ENCODE peak calls at places on chromosome 21, in four cellular contexts. L is pancreas, U is left ventricle myocardium inferior, J is Panc1. I is an unnamed sample.

GRCh38 chr21:44593598-44594405 is 1.5 kb upstream of the KRTAP10-6 start:
- DNase-seq in L (no peak), U (no peak), J (no peak), I (no peak)

GRCh38 chr21:39604951-39605350 is 7.8 kb upstream of the B3GALT5 start:
- DNase-seq in L (no peak), U (no peak), J (no peak), I (no peak)

GRCh38 chr21:20999567-21000169 is 1.5 kb downstream of the NCAM2 start:
- DNase-seq in L (no peak), U (no peak), J (no peak), I (peak)

GRCh38 chr21:33403128-33403785 is at the start of gene IFNGR2:
- DNase-seq in L (peak), U (peak), J (no peak), I (peak)

GRCh38 chr21:35779690-35780570 is 280.4 kb downstream of the SETD4 start:
- DNase-seq in L (no peak), U (no peak), J (no peak), I (no peak)

GRCh38 chr21:14977814-14978213 is 87.0 kb downstream of the NRIP1 start:
- DNase-seq in L (no peak), U (no peak), J (no peak), I (no peak)

GRCh38 chr21:35637431-35637830 is 422.9 kb downstream of the SETD4 start:
- DNase-seq in L (no peak), U (no peak), J (no peak), I (no peak)

GRCh38 chr21:40853956-40854688 is 7.2 kb upstream of the DSCAM start:
- DNase-seq in L (no peak), U (no peak), J (no peak), I (no peak)

GRCh38 chr21:43305811-43306311 is 121.1 kb downstream of the SIK1 start:
- DNase-seq in L (peak), U (peak), J (no peak), I (no peak)

GRCh38 chr21:21114456-21114855 is 116.2 kb downstream of the NCAM2 start:
- DNase-seq in L (no peak), U (no peak), J (no peak), I (no peak)

GRCh38 chr21:26447932-26448331 is 125.2 kb downstream of the CYYR1 start:
- DNase-seq in L (no peak), U (no peak), J (no peak), I (no peak)

GRCh38 chr21:32131960-32132359 is 146.9 kb downstream of the MIS18A start:
- DNase-seq in L (no peak), U (no peak), J (no peak), I (no peak)

DNA sequence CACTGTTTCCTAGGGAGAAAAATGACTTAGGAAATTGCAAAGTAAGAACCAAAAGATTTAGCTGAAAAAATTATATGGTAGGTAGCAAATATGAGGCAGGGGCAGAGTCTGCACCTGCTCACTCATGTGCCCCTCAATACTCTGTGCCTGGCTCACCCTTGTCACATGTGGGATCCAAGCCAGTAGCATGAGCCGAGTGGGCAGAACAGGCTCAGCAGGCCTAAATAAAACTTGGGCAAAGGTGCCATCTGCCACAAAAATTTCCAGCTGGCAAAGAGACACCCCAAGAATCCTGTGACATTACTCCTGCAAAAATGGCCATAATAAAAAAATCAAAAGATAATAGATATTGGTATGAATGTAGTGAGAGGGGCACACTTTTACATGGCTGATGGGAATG is 1321.2 kb downstream of the NCAM2 start:
- DNase-seq in L (no peak), U (no peak), J (no peak), I (no peak)
- H3K27ac ChIP-seq in L (no peak), U (no peak), J (no peak), I (no peak)

DNA sequence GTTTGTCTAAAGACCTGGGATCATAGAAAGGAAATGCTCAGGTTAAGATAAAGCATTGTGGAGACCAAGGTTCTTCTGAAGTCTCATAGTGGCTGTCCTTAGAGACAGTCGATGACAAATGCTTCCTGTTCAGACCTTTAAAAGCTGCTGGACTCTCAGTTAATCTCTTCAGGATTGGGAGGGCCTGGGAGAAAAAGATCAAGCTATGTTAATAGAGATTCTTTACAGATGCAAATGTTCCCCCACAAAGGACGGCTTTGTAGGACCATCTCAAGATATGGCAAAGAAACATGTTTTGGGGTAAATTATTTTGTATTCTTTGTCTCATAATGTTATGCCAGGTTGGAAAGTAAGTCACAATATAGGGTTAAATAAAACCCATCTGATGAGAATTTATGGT is 124.6 kb upstream of the COL6A1 start:
- DNase-seq in L (no peak), U (no peak), J (no peak), I (no peak)
- H3K27ac ChIP-seq in L (no peak), U (no peak), J (no peak), I (no peak)

DNA sequence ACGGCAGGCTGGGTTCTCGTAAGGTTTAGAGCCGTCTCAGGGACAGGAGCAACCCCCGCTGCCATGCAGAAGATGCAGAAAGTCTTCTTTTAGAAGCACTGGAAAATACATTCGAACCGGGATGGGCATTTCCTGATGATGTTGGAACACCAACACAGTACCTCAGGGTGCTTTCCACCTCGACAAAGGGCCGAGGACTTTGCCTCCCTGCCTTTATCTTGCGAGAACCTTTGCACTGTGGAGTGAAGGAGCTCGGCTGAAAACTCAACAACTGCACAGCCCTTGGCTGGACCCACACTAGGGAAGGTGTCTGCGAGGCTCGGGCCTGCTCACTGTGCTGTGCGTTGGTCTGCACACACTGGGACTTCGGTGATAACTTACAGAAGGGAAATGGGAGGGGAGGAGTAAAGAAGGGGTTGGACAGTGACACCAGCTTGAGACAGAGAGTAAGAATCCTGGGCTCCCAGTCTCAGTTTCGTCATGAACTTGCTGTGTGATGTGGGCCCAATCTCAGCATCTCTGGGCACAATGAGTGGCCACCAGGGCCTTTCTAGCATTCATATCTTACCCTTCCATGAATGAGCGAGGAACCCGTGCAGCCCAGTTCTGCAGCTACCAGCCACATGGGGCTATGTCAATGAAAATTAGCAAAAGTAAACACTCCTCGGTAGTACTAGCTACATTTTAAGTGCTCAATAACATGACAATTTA is 18.2 kb downstream of the RCAN1 start:
- DNase-seq in L (no peak), U (no peak), J (no peak), I (no peak)
- H3K27ac ChIP-seq in L (peak), U (no peak), J (no peak), I (no peak)

DNA sequence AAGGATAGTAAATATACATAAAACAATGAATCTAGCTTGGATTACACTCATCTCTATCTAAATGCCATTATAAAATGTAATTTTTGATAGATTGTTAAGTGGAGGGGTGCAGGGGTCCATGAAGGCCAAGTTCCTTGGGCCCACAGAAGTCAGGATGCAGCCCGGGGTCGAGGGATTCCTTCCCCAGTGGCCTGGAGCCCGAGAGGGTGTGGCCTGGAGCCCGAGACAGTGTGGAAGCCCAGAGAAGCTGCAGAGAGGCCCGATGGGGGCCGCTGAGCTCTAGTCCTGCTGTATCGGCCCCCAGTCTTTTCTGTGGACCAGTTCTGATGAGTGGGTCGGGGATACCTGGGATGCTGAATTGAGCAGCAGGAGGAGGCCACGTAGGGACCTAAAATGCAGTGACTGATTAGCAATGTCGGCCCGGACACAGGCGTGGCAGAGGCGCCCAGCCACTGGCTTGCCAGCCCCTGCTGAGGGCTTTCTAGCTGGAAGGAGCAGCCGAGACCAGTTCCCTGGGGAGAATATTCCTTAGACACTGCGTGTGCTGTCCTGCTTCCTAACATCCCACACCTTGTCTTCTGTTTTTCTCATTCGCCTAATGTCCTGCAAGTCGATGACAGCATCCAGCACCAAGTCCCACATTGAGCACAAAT is 38.9 kb downstream of the UMODL1 start:
- DNase-seq in L (no peak), U (no peak), J (no peak), I (no peak)
- H3K27ac ChIP-seq in L (no peak), U (no peak), J (no peak), I (no peak)

GRCh38 chr21:37658121-37658993 is 257.9 kb downstream of the KCNJ6 start:
- DNase-seq in L (no peak), U (no peak), J (no peak), I (no peak)
- H3K27ac ChIP-seq in L (peak), U (peak), J (peak), I (no peak)

GRCh38 chr21:38308785-38309119 is 52.0 kb downstream of the KCNJ15 start:
- DNase-seq in L (no peak), U (no peak), J (no peak), I (no peak)
- H3K27ac ChIP-seq in L (no peak), U (peak), J (no peak), I (no peak)

DNA sequence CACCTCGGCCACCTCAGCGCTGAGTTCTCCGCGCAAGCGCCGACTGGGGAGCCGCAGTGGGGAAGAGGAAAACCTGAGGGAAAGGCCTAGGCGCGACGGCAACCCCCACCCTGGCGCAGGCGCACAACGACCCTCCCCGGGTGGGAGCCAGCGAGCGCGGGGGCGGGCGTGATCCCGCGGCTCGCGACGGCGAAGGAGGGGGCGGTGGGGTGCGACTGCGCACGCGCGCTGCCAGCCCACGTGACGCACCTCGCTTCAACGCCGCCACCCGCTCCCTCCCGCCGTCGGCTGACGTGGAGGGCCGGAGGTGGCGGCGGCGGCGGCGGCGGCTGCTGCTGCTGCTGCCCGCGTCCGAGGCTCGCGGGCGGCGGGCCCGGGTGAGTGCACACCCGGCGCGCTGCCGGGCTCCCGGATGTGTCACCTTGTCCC is at the start of the genes PIGP and TTC3:
- DNase-seq in L (peak), U (peak), J (no peak), I (peak)
- H3K27ac ChIP-seq in L (peak), U (peak), J (peak), I (peak)

I was measured in substantia nigra.